ENCODE peak calls at places on chromosomes 1 and 21, in ten cellular contexts. M is kidney epithelial cell, G is uterus, X is adrenal gland, C is ovary, D is OCI-LY7, Q is right lobe of liver, E is LNCaP clone FGC, P is fibroblast of villous mesenchyme, N is lung. K is an unnamed sample.

GRCh38 chr21:32137266-32137665 is 141.6 kb downstream of the MIS18A start:
- DNase-seq in Q (no peak), D (no peak), N (no peak), X (no peak), E (no peak), M (no peak), G (no peak), P (no peak), C (no peak), K (no peak)

GRCh38 chr1:106986603-106987002 is 69.9 kb upstream of the PRMT6 start:
- DNase-seq in M (no peak), D (no peak), N (no peak), Q (no peak), P (no peak), X (no peak), C (no peak), G (no peak), E (no peak), K (no peak)

GRCh38 chr1:156846643-156847042 is 12.3 kb downstream of the INSRR start:
- DNase-seq in C (no peak), D (no peak), E (no peak), X (no peak), Q (no peak), P (no peak), N (no peak), M (no peak), G (no peak), K (no peak)

GRCh38 chr1:89518116-89518780 is 6.4 kb upstream of the LRRC8B start:
- DNase-seq in C (no peak), E (no peak), M (no peak), X (no peak), P (no peak), Q (no peak), G (no peak), D (no peak), N (no peak), K (no peak)

GRCh38 chr1:41679994-41680393 is 195.5 kb upstream of the EDN2 start:
- DNase-seq in X (no peak), C (no peak), P (no peak), N (no peak), G (no peak), D (no peak), E (no peak), M (no peak), Q (no peak), K (no peak)

GRCh38 chr21:40404319-40404906 is 442.5 kb downstream of the DSCAM start:
- DNase-seq in E (no peak), P (no peak), D (no peak), Q (no peak), C (no peak), X (no peak), G (no peak), N (peak), M (no peak), K (no peak)

GRCh38 chr1:16076871-16077250 is 3.4 kb upstream of the FAM131C start:
- DNase-seq in D (no peak), E (no peak), G (no peak), Q (no peak), C (peak), P (no peak), N (no peak), X (peak), M (peak), K (no peak)

GRCh38 chr1:195054217-195054687 is 1554.0 kb downstream of the KCNT2 start:
- DNase-seq in M (no peak), P (no peak), D (no peak), E (no peak), Q (no peak), X (no peak), N (no peak), C (no peak), G (no peak), K (no peak)

GRCh38 chr1:20153000-20153418 is 13.9 kb downstream of the PLA2G2F start:
- DNase-seq in E (no peak), C (no peak), G (no peak), Q (peak), P (no peak), X (no peak), M (no peak), N (no peak), D (no peak), K (peak)

GRCh38 chr1:206939131-206939530 is 7.1 kb downstream of the PIGR start:
- DNase-seq in E (no peak), M (no peak), G (no peak), N (no peak), D (no peak), Q (no peak), X (no peak), C (no peak), P (no peak), K (no peak)

GRCh38 chr1:156748670-156749428 is 2.6 kb downstream of the HDGF start:
- DNase-seq in N (peak), P (peak), E (no peak), C (peak), D (no peak), M (no peak), Q (peak), X (no peak), G (peak), K (no peak)

GRCh38 chr1:171869097-171869496 is 27.8 kb downstream of the DNM3 start:
- DNase-seq in N (no peak), X (peak), C (peak), P (no peak), Q (no peak), D (no peak), M (no peak), E (no peak), G (no peak), K (no peak)

GRCh38 chr1:67855444-67855843 is 22.2 kb upstream of the GNG12 start:
- DNase-seq in E (no peak), X (no peak), N (no peak), M (no peak), C (no peak), D (no peak), P (no peak), Q (no peak), G (no peak), K (no peak)

GRCh38 chr1:44571712-44572571 is 102.3 kb downstream of the TMEM53 start:
- DNase-seq in E (no peak), D (peak), M (no peak), Q (no peak), N (no peak), G (no peak), C (no peak), P (no peak), X (no peak), K (no peak)

GRCh38 chr1:109802136-109802900 is 38.6 kb upstream of the EPS8L3 start:
- DNase-seq in N (no peak), G (peak), P (no peak), X (no peak), Q (peak), M (no peak), C (no peak), D (no peak), E (no peak), K (no peak)

GRCh38 chr1:246798606-246799496 is 74.6 kb downstream of the SCCPDH start:
- DNase-seq in G (no peak), X (no peak), M (no peak), P (no peak), N (no peak), D (no peak), Q (peak), E (no peak), C (no peak), K (no peak)

GRCh38 chr1:206048582-206048981 is 4.4 kb upstream of the RHEX start:
- DNase-seq in M (no peak), D (no peak), C (no peak), N (no peak), G (no peak), X (no peak), P (no peak), E (no peak), Q (peak), K (no peak)

GRCh38 chr1:85090225-85090624 is 41.9 kb upstream of the MCOLN3 start:
- DNase-seq in D (no peak), X (no peak), P (no peak), E (no peak), G (no peak), C (no peak), N (no peak), Q (no peak), M (no peak), K (no peak)

DNA sequence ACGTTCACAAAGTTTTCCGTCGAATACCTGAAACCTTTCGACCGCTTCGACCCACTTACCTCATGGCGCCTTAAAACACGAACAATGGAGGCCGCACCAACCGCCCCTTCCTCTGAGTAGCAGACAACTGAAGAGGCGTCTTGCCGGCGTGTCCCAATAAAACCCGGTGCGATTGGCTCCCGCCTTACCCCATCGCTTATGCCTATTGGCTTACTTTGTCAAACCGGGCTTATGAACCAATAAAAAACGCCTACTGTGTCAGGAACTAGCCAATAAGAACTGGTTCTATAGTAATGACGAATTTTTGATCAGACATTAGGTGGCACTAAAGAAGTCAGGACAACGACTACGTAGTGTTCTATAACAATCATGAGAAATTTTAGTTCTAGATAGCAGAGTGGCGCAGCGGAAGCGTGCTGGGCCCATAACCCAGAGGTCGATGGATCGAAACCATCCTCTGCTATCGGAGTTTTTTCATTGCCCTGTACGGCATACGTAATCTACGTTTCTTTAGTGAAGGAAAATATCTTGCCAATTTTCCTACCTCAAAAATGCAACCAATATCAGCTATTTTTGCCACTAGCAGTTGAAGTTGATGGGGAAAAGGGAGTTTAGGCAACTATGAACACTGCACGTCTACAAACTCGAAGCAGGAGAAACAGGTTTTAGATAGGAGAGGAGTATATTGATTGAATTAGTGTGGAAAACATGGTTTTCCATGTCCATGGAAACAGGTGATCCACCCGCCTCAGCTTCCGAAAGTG is at the start of gene ILF2:
- DNase-seq in P (peak), D (peak), C (peak), Q (peak), E (peak), N (peak), G (peak), X (peak), M (peak), K (peak)
- TF ChIP-seq CTCF in P (no peak), D (peak), C (peak), Q (peak), E (peak), N (peak), G (no peak), X (no peak), M (peak), K (no peak)

GRCh38 chr1:180912801-180913616 is at the start of gene KIAA1614:
- DNase-seq in Q (no peak), N (no peak), M (no peak), P (peak), E (no peak), X (no peak), G (peak), C (peak), D (no peak), K (no peak)

GRCh38 chr1:180912211-180912800 is 391 bp upstream of the KIAA1614 start:
- DNase-seq in Q (peak), C (peak), M (no peak), E (no peak), N (no peak), G (peak), D (no peak), X (no peak), P (peak), K (no peak)

GRCh38 chr1:180909005-180909414 is 3.7 kb upstream of the KIAA1614 start:
- DNase-seq in G (no peak), E (no peak), D (no peak), M (no peak), N (no peak), C (no peak), P (no peak), X (peak), Q (no peak), K (no peak)

GRCh38 chr1:180909462-180909976 is 3.2 kb upstream of the KIAA1614 start:
- DNase-seq in X (no peak), G (no peak), P (no peak), C (no peak), M (no peak), N (no peak), D (no peak), Q (no peak), E (no peak), K (no peak)

GRCh38 chr1:180911640-180912161 is 996 bp upstream of the KIAA1614 start:
- DNase-seq in N (no peak), D (no peak), E (no peak), X (no peak), P (peak), C (peak), Q (no peak), G (peak), M (no peak), K (no peak)
- H3K4me3 ChIP-seq in N (peak), D (no peak), E (no peak), X (no peak), P (peak), C (peak), Q (peak), G (peak), M (peak), K (peak)

GRCh38 chr1:6584126-6585080 is 4.6 kb downstream of the ZBTB48 start:
- DNase-seq in C (no peak), G (no peak), D (no peak), X (no peak), M (no peak), E (no peak), P (no peak), Q (no peak), N (no peak), K (no peak)
- TF ChIP-seq CTCF in C (no peak), G (no peak), D (no peak), X (no peak), M (no peak), E (no peak), P (peak), Q (no peak), N (no peak), K (peak)

GRCh38 chr21:45478816-45479669 is 63.2 kb downstream of the SLC19A1 start:
- DNase-seq in N (no peak), M (no peak), E (no peak), X (no peak), C (no peak), Q (no peak), G (no peak), D (no peak), P (no peak), K (no peak)
- H3K4me3 ChIP-seq in N (no peak), M (no peak), E (no peak), X (no peak), C (no peak), Q (no peak), G (no peak), D (no peak), P (no peak), K (no peak)